ENCODE peak calls at places on chromosomes 12 and 14, in seven cellular contexts. U is NCI-H1092 treated with DMSO at 0.1 percent for 48 hours; D is lower lobe of right lung; Q is ascending aorta; H is EL; W is stimulated activated CD4-positive, alpha-beta T cell treated with anti-CD3 and anti-CD28 coated beads, Interleukin-1b, Interleukin-23, amount 100 ng/mL, for 1 hour; P is stomach. R is an unnamed sample.

GRCh38 chr12:948238-948637 is 1.3 kb downstream of the RAD52 start:
- DNase-seq in U (no peak), P (peak), W (no peak), H (no peak), Q (no peak), D (no peak), R (no peak)

GRCh38 chr12:22481557-22482104 is 62.7 kb downstream of the C2CD5 start:
- DNase-seq in Q (no peak), H (no peak), U (no peak), W (no peak), D (no peak), P (no peak), R (no peak)

GRCh38 chr14:88255798-88256197 is 67.3 kb downstream of the KCNK10 start:
- DNase-seq in P (no peak), Q (no peak), W (no peak), D (no peak), U (no peak), H (no peak), R (no peak)

GRCh38 chr12:106301241-106301610 is 1.3 kb upstream of the TCP11L2 start:
- DNase-seq in Q (no peak), U (no peak), P (no peak), W (no peak), D (no peak), H (no peak), R (no peak)

GRCh38 chr12:64976131-64976530 is 145.0 kb downstream of the WIF1 start:
- DNase-seq in H (no peak), U (no peak), D (no peak), Q (no peak), W (no peak), P (no peak), R (no peak)

GRCh38 chr12:92055877-92056276 is 89.8 kb downstream of the BTG1 start:
- DNase-seq in H (no peak), D (no peak), P (peak), W (peak), Q (no peak), U (no peak), R (no peak)

GRCh38 chr12:96979532-96979931 is 72.5 kb downstream of the NEDD1 start:
- DNase-seq in D (no peak), H (no peak), W (no peak), U (no peak), Q (no peak), P (no peak), R (no peak)

GRCh38 chr12:108519558-108519957 is 4.5 kb downstream of the FICD start:
- DNase-seq in D (no peak), P (no peak), W (no peak), H (no peak), U (no peak), Q (no peak), R (no peak)

GRCh38 chr12:14937689-14938088 is 648 bp downstream of the ERP27 start:
- DNase-seq in D (no peak), H (no peak), P (no peak), Q (no peak), W (no peak), U (no peak), R (no peak)

GRCh38 chr12:57149309-57149900 is 2.0 kb upstream of the LRP1-AS start:
- DNase-seq in H (peak), D (no peak), Q (no peak), W (no peak), P (no peak), U (no peak), R (no peak)

GRCh38 chr12:88556213-88556612 is 24.1 kb downstream of the KITLG start:
- DNase-seq in H (no peak), P (no peak), Q (no peak), D (no peak), U (no peak), W (no peak), R (no peak)

GRCh38 chr12:75984577-75985182 is 46.9 kb downstream of the PHLDA1 start:
- DNase-seq in U (no peak), W (no peak), Q (no peak), H (no peak), D (no peak), P (no peak), R (no peak)

GRCh38 chr14:21771671-21772070 is 98.1 kb upstream of the OR4E1 start:
- DNase-seq in W (no peak), H (no peak), P (no peak), D (no peak), U (no peak), Q (no peak), R (no peak)

GRCh38 chr14:101511620-101512395 is 49.5 kb upstream of the DIO3 start:
- DNase-seq in D (peak), H (no peak), U (no peak), Q (no peak), W (no peak), P (no peak), R (no peak)

GRCh38 chr14:87690076-87690661 is 302.8 kb downstream of the GALC start:
- DNase-seq in P (no peak), U (no peak), D (no peak), W (no peak), H (no peak), Q (no peak), R (no peak)

GRCh38 chr14:95518045-95518751 is 1.7 kb upstream of the SYNE3 start:
- DNase-seq in W (no peak), P (no peak), Q (no peak), D (no peak), H (no peak), U (no peak), R (no peak)

GRCh38 chr12:49283541-49284429 is 11.2 kb upstream of the PRPH start:
- DNase-seq in D (no peak), Q (no peak), U (no peak), P (no peak), W (no peak), H (no peak), R (no peak)

GRCh38 chr14:103803661-103804060 is 43.7 kb downstream of the PPP1R13B start:
- DNase-seq in W (no peak), Q (no peak), H (peak), D (no peak), P (no peak), U (no peak), R (no peak)

GRCh38 chr14:65866422-65866821 is 453.9 kb downstream of the FUT8 start:
- DNase-seq in D (no peak), H (no peak), P (no peak), U (no peak), Q (no peak), W (no peak), R (no peak)

GRCh38 chr12:88142610-88142991 is 494 bp downstream of the TMTC3 start:
- DNase-seq in D (peak), U (no peak), H (no peak), Q (no peak), W (no peak), P (peak), R (no peak)

GRCh38 chr14:21825147-21825743 is 151.6 kb upstream of the OR4E1 start:
- DNase-seq in P (no peak), D (no peak), W (no peak), H (peak), Q (no peak), U (no peak), R (peak)

GRCh38 chr12:24499151-24500146 is 449.5 kb downstream of the BCAT1 start:
- DNase-seq in H (peak), D (no peak), P (no peak), Q (no peak), W (no peak), U (no peak), R (no peak)

GRCh38 chr12:90090929-90091651 is 382.5 kb upstream of the ATP2B1 start:
- DNase-seq in P (peak), W (no peak), Q (no peak), H (peak), U (no peak), D (no peak), R (no peak)

GRCh38 chr14:69493038-69493437 is 8.5 kb downstream of the PLEKHD1 start:
- DNase-seq in P (no peak), H (no peak), D (no peak), W (no peak), Q (no peak), U (no peak), R (no peak)

GRCh38 chr12:117486840-117487659 is 125.6 kb upstream of the NOS1 start:
- DNase-seq in H (peak), U (no peak), W (no peak), P (peak), Q (no peak), D (no peak), R (no peak)

GRCh38 chr14:103880334-103880985 is 33.1 kb upstream of the PPP1R13B start:
- DNase-seq in U (peak), Q (peak), H (peak), D (peak), W (no peak), P (peak), R (no peak)

GRCh38 chr12:65998536-65999530 is 131.7 kb downstream of the LLPH start:
- DNase-seq in W (no peak), Q (no peak), U (no peak), P (no peak), D (no peak), H (no peak), R (no peak)

GRCh38 chr12:42780671-42781070 is 191.1 kb upstream of the PRICKLE1 start:
- DNase-seq in H (no peak), W (no peak), P (no peak), Q (no peak), D (no peak), U (no peak), R (no peak)

GRCh38 chr12:6076776-6077700 is 47.4 kb downstream of the VWF start:
- DNase-seq in H (no peak), U (no peak), Q (no peak), P (no peak), D (no peak), W (no peak), R (no peak)

GRCh38 chr12:48000878-48001321 is 3.4 kb downstream of the COL2A1 start:
- DNase-seq in U (peak), D (no peak), H (peak), Q (no peak), W (no peak), P (no peak), R (peak)

GRCh38 chr12:32309811-32310755 is 89.3 kb upstream of the FGD4 start:
- DNase-seq in W (no peak), Q (no peak), D (no peak), H (no peak), U (peak), P (no peak), R (no peak)

R was measured in SK-N-MC.